ENCODE peak calls at places on chromosomes 2 and 18, in five cellular contexts. E is NCI-H2081; F is activated CD4-positive, alpha-beta T cell treated with anti-CD3 and anti-CD28 coated beads for 48 hours; D is SJCRH30; B is heart right ventricle. R is an unnamed sample.

GRCh38 chr2:55864351-55865084 is 59.1 kb downstream of the EFEMP1 start:
- DNase-seq in E (no peak), F (no peak), D (no peak), B (no peak), R (no peak)

GRCh38 chr2:58042486-58042970 is 4.1 kb upstream of the VRK2 start:
- DNase-seq in E (peak), F (peak), D (peak), B (no peak), R (peak)

GRCh38 chr2:170115501-170116229 is 62.3 kb upstream of the MYO3B start:
- DNase-seq in E (no peak), F (no peak), D (no peak), B (no peak), R (no peak)

GRCh38 chr2:135162377-135162776 is 110.3 kb downstream of the RAB3GAP1 start:
- DNase-seq in E (no peak), F (no peak), D (no peak), B (no peak), R (no peak)

GRCh38 chr18:43879350-43879749 is 602.1 kb upstream of the SYT4 start:
- DNase-seq in E (no peak), F (no peak), D (no peak), B (no peak), R (no peak)

GRCh38 chr2:55384786-55385185 is 34.9 kb downstream of the CCDC88A start:
- DNase-seq in E (no peak), F (no peak), D (no peak), B (no peak), R (no peak)

GRCh38 chr2:99936065-99936464 is 206.3 kb downstream of the AFF3 start:
- DNase-seq in E (no peak), F (no peak), D (peak), B (no peak), R (no peak)

GRCh38 chr2:63052411-63053234 is 2.0 kb downstream of the OTX1 start:
- DNase-seq in E (no peak), F (peak), D (no peak), B (no peak), R (no peak)